ENCODE peak calls at places on chromosomes 1 and 21, in six cellular contexts. One of them, this sample, is unnamed.

GRCh38 chr1:110672753-110673108 is 2.0 kb downstream of the KCNA3 start:
- DNase-seq in activated T-cell treated with anti-CD3 and anti-CD28 coated beads for 1 hour: no peak
- DNase-seq in astrocyte of the cerebellum: no peak
- DNase-seq in CD4-positive, CD25-positive, alpha-beta regulatory T cell: peak
- DNase-seq in fibroblast of mammary gland: no peak
- DNase-seq in GM20000: peak
- DNase-seq in this sample: peak

GRCh38 chr1:975896-976683 is 5.8 kb downstream of the PERM1 start:
- DNase-seq in GM20000: peak
- DNase-seq in activated T-cell treated with anti-CD3 and anti-CD28 coated beads for 1 hour: peak
- DNase-seq in fibroblast of mammary gland: peak
- DNase-seq in CD4-positive, CD25-positive, alpha-beta regulatory T cell: peak
- DNase-seq in astrocyte of the cerebellum: no peak
- DNase-seq in this sample: no peak

GRCh38 chr1:114195819-114196218 is 42.1 kb upstream of the SYT6 start:
- DNase-seq in CD4-positive, CD25-positive, alpha-beta regulatory T cell: no peak
- DNase-seq in astrocyte of the cerebellum: no peak
- DNase-seq in GM20000: no peak
- DNase-seq in fibroblast of mammary gland: no peak
- DNase-seq in activated T-cell treated with anti-CD3 and anti-CD28 coated beads for 1 hour: no peak
- DNase-seq in this sample: no peak

GRCh38 chr1:119544165-119544762 is 37.3 kb downstream of the HSD3B1 start:
- DNase-seq in astrocyte of the cerebellum: no peak
- DNase-seq in activated T-cell treated with anti-CD3 and anti-CD28 coated beads for 1 hour: no peak
- DNase-seq in fibroblast of mammary gland: peak
- DNase-seq in CD4-positive, CD25-positive, alpha-beta regulatory T cell: no peak
- DNase-seq in GM20000: no peak
- DNase-seq in this sample: no peak

GRCh38 chr21:43284238-43284637 is 115.4 kb downstream of the CRYAA start:
- DNase-seq in GM20000: no peak
- DNase-seq in astrocyte of the cerebellum: no peak
- DNase-seq in CD4-positive, CD25-positive, alpha-beta regulatory T cell: no peak
- DNase-seq in activated T-cell treated with anti-CD3 and anti-CD28 coated beads for 1 hour: no peak
- DNase-seq in fibroblast of mammary gland: no peak
- DNase-seq in this sample: no peak

GRCh38 chr1:157113116-157113515 is 13.5 kb upstream of the ETV3L start:
- DNase-seq in activated T-cell treated with anti-CD3 and anti-CD28 coated beads for 1 hour: no peak
- DNase-seq in fibroblast of mammary gland: no peak
- DNase-seq in astrocyte of the cerebellum: no peak
- DNase-seq in GM20000: no peak
- DNase-seq in CD4-positive, CD25-positive, alpha-beta regulatory T cell: no peak
- DNase-seq in this sample: no peak

GRCh38 chr1:202144510-202145324 is at the start of gene ARL8A:
- DNase-seq in activated T-cell treated with anti-CD3 and anti-CD28 coated beads for 1 hour: peak
- DNase-seq in CD4-positive, CD25-positive, alpha-beta regulatory T cell: peak
- DNase-seq in astrocyte of the cerebellum: no peak
- DNase-seq in fibroblast of mammary gland: no peak
- DNase-seq in GM20000: peak
- DNase-seq in this sample: no peak

GRCh38 chr1:1212780-1213152 is 1.2 kb downstream of the TNFRSF4 start:
- DNase-seq in GM20000: peak
- DNase-seq in astrocyte of the cerebellum: no peak
- DNase-seq in CD4-positive, CD25-positive, alpha-beta regulatory T cell: no peak
- DNase-seq in activated T-cell treated with anti-CD3 and anti-CD28 coated beads for 1 hour: no peak
- DNase-seq in fibroblast of mammary gland: no peak
- DNase-seq in this sample: no peak

GRCh38 chr1:154405762-154406571 is 824 bp downstream of the IL6R start:
- DNase-seq in GM20000: peak
- DNase-seq in activated T-cell treated with anti-CD3 and anti-CD28 coated beads for 1 hour: peak
- DNase-seq in astrocyte of the cerebellum: no peak
- DNase-seq in CD4-positive, CD25-positive, alpha-beta regulatory T cell: peak
- DNase-seq in fibroblast of mammary gland: peak
- DNase-seq in this sample: no peak

GRCh38 chr1:167301355-167301754 is 80.7 kb downstream of the POU2F1 start:
- DNase-seq in CD4-positive, CD25-positive, alpha-beta regulatory T cell: no peak
- DNase-seq in activated T-cell treated with anti-CD3 and anti-CD28 coated beads for 1 hour: no peak
- DNase-seq in GM20000: no peak
- DNase-seq in fibroblast of mammary gland: no peak
- DNase-seq in astrocyte of the cerebellum: no peak
- DNase-seq in this sample: no peak

This sample was measured in GM12878.